ENCODE peak calls at places on chromosomes 6 and 20, in four cellular contexts. B is K562, G is WTC11, O is SK-N-SH. R is an unnamed sample.

GRCh38 chr20:47675190-47676142 is 109.8 kb downstream of the SULF2 start:
- DNase-seq in O (no peak), B (no peak), G (peak), R (peak)

GRCh38 chr6:165744515-165745228 is 81.6 kb upstream of the PDE10A start:
- DNase-seq in B (no peak), O (no peak), G (no peak), R (no peak)

GRCh38 chr20:14055127-14055742 is 59.9 kb downstream of the MACROD2 start:
- DNase-seq in G (no peak), B (peak), O (peak), R (peak)

GRCh38 chr6:12165297-12165696 is 124.9 kb upstream of the EDN1 start:
- DNase-seq in O (no peak), B (no peak), G (no peak), R (no peak)

GRCh38 chr6:156953478-156954146 is 176.4 kb downstream of the ARID1B start:
- DNase-seq in B (peak), G (no peak), O (peak), R (peak)

GRCh38 chr6:34791842-34792604 is at the start of gene BLTP3A:
- DNase-seq in O (peak), B (peak), G (peak), R (peak)

GRCh38 chr20:64038252-64038578 is 2.2 kb downstream of the C20orf204 start:
- DNase-seq in O (no peak), B (no peak), G (no peak), R (no peak)

GRCh38 chr20:35730583-35731468 is 11.2 kb downstream of the RBM39 start:
- DNase-seq in G (no peak), B (no peak), O (no peak), R (no peak)

GRCh38 chr6:17504005-17504404 is 96.1 kb upstream of the FAM8A1 start:
- DNase-seq in B (no peak), G (no peak), O (no peak), R (no peak)

GRCh38 chr6:71349976-71350615 is 61.5 kb downstream of the OGFRL1 start:
- DNase-seq in B (no peak), O (no peak), G (no peak), R (no peak)

GRCh38 chr20:56995635-56996075 is 270.8 kb downstream of the BMP7 start:
- DNase-seq in B (peak), O (peak), G (peak), R (peak)

GRCh38 chr6:37620519-37620918 is 77.2 kb downstream of the MDGA1 start:
- DNase-seq in O (no peak), G (no peak), B (no peak), R (peak)

GRCh38 chr20:7866279-7866678 is 74.0 kb downstream of the HAO1 start:
- DNase-seq in G (no peak), B (no peak), O (no peak), R (peak)

GRCh38 chr20:44722990-44723389 is 7.8 kb downstream of the CCN5 start:
- DNase-seq in O (no peak), G (no peak), B (no peak), R (no peak)

GRCh38 chr20:44721785-44722054 is 6.6 kb downstream of the CCN5 start:
- DNase-seq in B (no peak), G (no peak), O (no peak), R (no peak)

GRCh38 chr20:44720994-44721784 is 6.0 kb downstream of the CCN5 start:
- DNase-seq in O (no peak), B (no peak), G (no peak), R (no peak)

GRCh38 chr20:44719841-44720240 is 4.7 kb downstream of the CCN5 start:
- DNase-seq in B (no peak), O (no peak), G (no peak), R (no peak)

GRCh38 chr20:44720617-44720993 is 5.4 kb downstream of the CCN5 start:
- DNase-seq in B (no peak), O (peak), G (no peak), R (no peak)
- TF ChIP-seq FOXJ3 in B (no peak), O (no peak), G (no peak), R (no peak)

DNA sequence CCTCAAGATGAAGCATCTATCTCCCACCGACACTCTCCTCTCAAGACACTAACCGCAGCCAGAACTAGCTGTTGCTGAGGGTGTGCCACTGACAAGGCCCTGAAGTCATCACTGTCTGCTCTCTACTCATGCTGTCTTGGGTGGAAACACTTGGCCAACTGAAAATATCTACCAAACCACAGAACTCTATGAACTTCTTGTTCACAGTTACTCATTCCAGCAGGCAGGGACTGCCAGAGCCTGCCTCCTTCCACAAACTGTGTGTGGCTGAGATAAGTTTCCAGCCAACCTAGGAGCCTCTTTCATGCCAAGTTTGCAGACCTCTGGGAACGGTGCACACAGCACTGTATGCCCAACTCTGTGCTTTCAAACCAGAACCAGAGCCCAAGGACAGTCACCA is 45.5 kb upstream of the NXT1 start:
- DNase-seq in B (no peak), O (no peak), G (no peak), R (no peak)
- TF ChIP-seq FOXJ3 in B (no peak), O (no peak), G (no peak), R (no peak)

DNA sequence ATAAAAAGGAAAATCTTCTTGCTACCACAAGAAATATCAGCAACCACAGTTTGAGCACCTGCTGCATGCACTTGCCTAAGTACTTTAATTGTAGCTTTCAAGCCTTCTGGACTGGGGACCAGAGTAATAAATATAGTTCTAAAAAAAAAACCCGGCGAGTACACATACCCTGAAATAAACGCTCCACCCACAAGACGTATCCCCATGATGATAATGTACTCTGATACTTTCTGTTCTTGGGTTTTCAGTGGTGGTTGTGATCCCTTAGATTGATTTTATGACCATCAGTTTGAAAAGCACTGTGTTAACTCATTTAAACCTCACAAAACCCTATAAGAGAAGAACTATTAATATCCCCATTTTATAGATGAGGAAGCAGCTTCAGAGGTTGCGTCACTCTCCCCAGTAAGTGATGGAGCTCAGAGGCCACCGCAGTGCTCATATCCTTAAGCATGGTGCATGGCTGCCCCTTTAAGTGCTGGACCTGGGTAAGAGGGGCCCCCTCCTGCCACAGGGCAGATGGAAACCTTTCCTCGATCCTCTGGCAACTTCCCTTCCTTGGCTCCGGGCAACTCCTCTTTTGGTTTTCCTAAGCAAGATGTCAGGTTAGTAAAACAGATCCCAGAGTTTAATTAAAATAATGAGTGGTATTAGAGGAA is 67.3 kb downstream of the KCNB1 start:
- DNase-seq in G (no peak), B (no peak), O (no peak), R (no peak)
- TF ChIP-seq FOXJ3 in G (no peak), B (no peak), O (no peak), R (no peak)

DNA sequence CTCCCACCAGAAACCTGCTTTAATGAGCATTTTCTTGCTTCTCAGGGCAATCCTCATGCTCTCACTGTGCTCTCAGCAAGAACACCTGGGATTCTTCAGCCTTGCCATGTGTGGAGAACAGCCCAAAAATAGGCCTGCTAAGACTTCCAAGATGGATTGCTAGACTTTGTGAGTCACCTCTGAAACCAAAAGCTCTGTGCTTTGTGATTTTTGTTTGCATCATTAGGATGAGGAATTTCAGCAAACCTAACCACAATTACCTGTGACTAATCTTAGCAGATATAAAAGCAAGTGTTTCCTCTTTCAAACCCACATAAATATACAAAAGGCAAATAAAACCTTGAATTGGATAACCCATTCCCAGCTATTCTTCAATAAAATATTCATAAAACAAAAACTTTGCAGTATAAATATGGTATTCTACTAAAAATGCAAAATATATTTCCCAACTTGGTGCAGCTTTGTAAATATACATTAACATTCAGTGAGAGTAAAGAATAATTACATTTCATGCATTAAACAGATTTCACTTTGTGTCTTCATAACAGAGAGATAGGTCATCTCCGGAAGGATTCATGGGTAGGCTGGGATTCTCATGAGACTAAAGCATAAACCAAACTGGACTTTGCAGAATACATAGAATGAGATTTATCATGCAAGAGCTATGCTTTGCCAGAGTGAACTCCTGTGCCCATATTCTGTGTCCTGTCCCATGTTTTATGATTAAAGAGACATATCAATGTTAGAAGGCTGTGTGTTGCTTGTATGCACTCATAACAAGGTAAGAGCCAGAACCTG is 33.5 kb downstream of the TPBG start:
- DNase-seq in B (no peak), G (no peak), O (no peak), R (no peak)
- TF ChIP-seq FOXJ3 in B (no peak), G (no peak), O (no peak), R (no peak)

DNA sequence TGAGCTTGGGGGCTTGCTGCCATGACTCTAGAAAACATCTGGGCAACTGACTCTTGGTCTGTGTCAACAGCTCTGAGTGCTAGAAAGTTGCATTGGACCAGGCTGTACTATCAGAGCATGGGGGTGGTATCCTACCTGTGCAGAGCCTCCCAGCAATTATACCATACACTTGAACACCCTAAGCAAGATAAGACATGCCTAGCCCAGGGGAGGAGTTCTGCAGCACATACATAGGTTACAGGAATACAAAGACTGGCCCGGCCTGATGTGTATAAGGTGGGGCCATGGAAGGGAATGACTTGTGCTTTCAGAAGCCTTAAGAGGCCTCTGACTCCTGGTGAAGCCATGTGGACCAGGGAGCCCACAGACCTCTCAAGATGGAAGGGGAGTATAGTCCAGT is 11.4 kb upstream of the MOCS1 start:
- DNase-seq in O (no peak), B (no peak), G (no peak), R (no peak)
- TF ChIP-seq FOXJ3 in O (no peak), B (no peak), G (no peak), R (no peak)

R was measured in HepG2.